ENCODE peak calls at places on chromosomes 7 and 10, in four cellular contexts. G is heart right ventricle, P is transverse colon, L is lower lobe of right lung. D is an unnamed sample.

GRCh38 chr10:48604408-48605263 is at the start of gene ARHGAP22:
- DNase-seq in L (peak; percentile 56), G (peak; percentile 74), P (peak; percentile 29), D (no peak)

GRCh38 chr7:388461-388960 is 98.5 kb downstream of the FOXL3 start:
- DNase-seq in P (no peak), G (peak; percentile 63), L (peak; percentile 87), D (peak; percentile 57)

GRCh38 chr10:114319406-114320248 is 80.6 kb downstream of the VWA2 start:
- DNase-seq in L (no peak), G (no peak), P (no peak), D (no peak)

GRCh38 chr7:46191776-46192175 is 270.7 kb upstream of the IGFBP3 start:
- DNase-seq in G (no peak), P (no peak), L (no peak), D (no peak)

GRCh38 chr7:107597582-107597916 is 17.5 kb downstream of the BCAP29 start:
- DNase-seq in L (no peak), G (no peak), P (no peak), D (no peak)

GRCh38 chr7:158454631-158455030 is 133.0 kb downstream of the PTPRN2 start:
- DNase-seq in G (no peak), L (no peak), P (no peak), D (no peak)

GRCh38 chr7:19107392-19108147 is 9.9 kb downstream of the TWIST1 start:
- DNase-seq in G (peak; percentile 18), L (no peak), P (no peak), D (no peak)

GRCh38 chr10:18224626-18225445 is 84.6 kb downstream of the CACNB2 start:
- DNase-seq in P (peak; percentile 31), L (no peak), G (no peak), D (no peak)

GRCh38 chr7:37287093-37287492 is 161.6 kb downstream of the ELMO1 start:
- DNase-seq in L (no peak), G (no peak), P (no peak), D (no peak)

GRCh38 chr7:30068117-30068516 is 39.9 kb downstream of the PLEKHA8 start:
- DNase-seq in L (no peak), G (no peak), P (no peak), D (no peak)

GRCh38 chr7:48078470-48078869 is 10.6 kb upstream of the UPP1 start:
- DNase-seq in G (no peak), P (peak; percentile 29), L (no peak), D (no peak)

GRCh38 chr10:89518876-89519842 is 16.2 kb downstream of the SLC16A12 start:
- DNase-seq in G (no peak), P (no peak), L (no peak), D (no peak)

GRCh38 chr7:131738066-131738465 is 181.6 kb upstream of the PODXL start:
- DNase-seq in G (no peak), P (no peak), L (no peak), D (no peak)

GRCh38 chr7:84506151-84506550 is 311.6 kb upstream of the SEMA3A start:
- DNase-seq in G (no peak), P (no peak), L (no peak), D (no peak)

GRCh38 chr7:20651960-20652544 is 36.6 kb downstream of the ABCB5 start:
- DNase-seq in P (no peak), G (no peak), L (no peak), D (no peak)

GRCh38 chr7:65037740-65038678 is 31.5 kb upstream of the ERV3-1 start:
- DNase-seq in G (peak; percentile 95), L (peak; percentile 94), P (peak; percentile 95), D (peak; percentile 98)

GRCh38 chr10:132434405-132435005 is 37.5 kb downstream of the PWWP2B start:
- DNase-seq in L (peak; percentile 87), P (no peak), G (peak; percentile 65), D (peak; percentile 84)

GRCh38 chr10:91607661-91608442 is 25.0 kb downstream of the PPP1R3C start:
- DNase-seq in G (no peak), P (no peak), L (no peak), D (no peak)

GRCh38 chr10:125159932-125160855 is at the start of gene CTBP2:
- DNase-seq in P (peak; percentile 59), G (peak; percentile 67), L (peak; percentile 66), D (peak; percentile 84)

GRCh38 chr10:132036887-132037675 is 28.7 kb upstream of the JAKMIP3 start:
- DNase-seq in G (peak; percentile 38), P (no peak), L (no peak), D (peak; percentile 32)

GRCh38 chr7:44638611-44639557 is 32.5 kb downstream of the OGDH start:
- DNase-seq in P (peak; percentile 88), L (peak; percentile 81), G (peak; percentile 57), D (peak; percentile 93)

GRCh38 chr7:132575987-132576722 is at the start of gene PLXNA4:
- DNase-seq in P (no peak), L (no peak), G (peak; percentile 25), D (peak; percentile 73)

GRCh38 chr7:100132697-100133137 is 6.0 kb downstream of the MBLAC1 start:
- DNase-seq in L (no peak), G (no peak), P (peak; percentile 76), D (no peak)

GRCh38 chr7:139673230-139673629 is 104.6 kb downstream of the HIPK2 start:
- DNase-seq in G (no peak), P (peak; percentile 35), L (no peak), D (no peak)

GRCh38 chr7:47100815-47101435 is 481.0 kb downstream of the TNS3 start:
- DNase-seq in G (peak; percentile 55), P (peak; percentile 66), L (peak; percentile 74), D (no peak)

GRCh38 chr10:15540729-15541128 is 169.6 kb upstream of the FAM171A1 start:
- DNase-seq in P (no peak), L (no peak), G (no peak), D (no peak)

GRCh38 chr7:73717991-73718405 is 1.5 kb downstream of the STX1A start:
- DNase-seq in L (no peak), G (no peak), P (peak; percentile 56), D (no peak)

GRCh38 chr10:100979821-100980272 is 7.5 kb downstream of the MRPL43 start:
- DNase-seq in P (no peak), L (no peak), G (no peak), D (peak; percentile 61)

GRCh38 chr10:86259901-86260562 is 106.6 kb downstream of the GRID1 start:
- DNase-seq in P (no peak), G (no peak), L (no peak), D (no peak)

DNA sequence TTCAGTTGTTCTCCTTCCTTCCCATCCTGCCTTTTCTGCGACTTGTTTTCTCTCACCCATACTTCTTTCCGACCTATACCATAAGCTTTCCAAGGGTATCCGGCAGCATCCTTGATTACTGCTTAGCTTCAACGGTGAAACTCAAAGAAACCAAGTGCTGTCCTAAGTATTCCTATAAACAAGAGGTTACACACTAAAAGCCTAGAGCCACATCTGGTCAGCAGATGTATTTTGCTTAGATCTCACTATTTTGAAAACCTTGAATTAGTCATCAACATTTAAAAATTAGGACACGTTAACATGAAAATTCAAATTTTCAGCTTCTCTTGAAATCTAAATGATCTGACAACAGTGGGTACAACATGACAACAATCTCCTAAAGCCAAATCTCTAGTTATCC is 20.0 kb downstream of the ARHGAP21 start:
- DNase-seq in G (no peak), P (no peak), L (no peak), D (no peak)
- H3K4me1 ChIP-seq in G (peaks cover 73% of the 10 kb centered on the region), P (peaks cover 32% of the 10 kb centered on the region), L (peaks cover 23% of the 10 kb centered on the region), D (peaks cover 6% of the 10 kb centered on the region)

GRCh38 chr10:124064158-124064603 is 29.2 kb downstream of the CHST15 start:
- DNase-seq in P (no peak), G (no peak), L (no peak), D (no peak)

GRCh38 chr10:124065382-124066155 is 27.8 kb downstream of the CHST15 start:
- DNase-seq in L (no peak), P (no peak), G (no peak), D (no peak)

GRCh38 chr10:124062390-124062789 is 31.0 kb downstream of the CHST15 start:
- DNase-seq in L (no peak), G (no peak), P (no peak), D (no peak)

GRCh38 chr10:124063736-124064135 is 29.7 kb downstream of the CHST15 start:
- DNase-seq in P (peak; percentile 47), L (no peak), G (no peak), D (no peak)

DNA sequence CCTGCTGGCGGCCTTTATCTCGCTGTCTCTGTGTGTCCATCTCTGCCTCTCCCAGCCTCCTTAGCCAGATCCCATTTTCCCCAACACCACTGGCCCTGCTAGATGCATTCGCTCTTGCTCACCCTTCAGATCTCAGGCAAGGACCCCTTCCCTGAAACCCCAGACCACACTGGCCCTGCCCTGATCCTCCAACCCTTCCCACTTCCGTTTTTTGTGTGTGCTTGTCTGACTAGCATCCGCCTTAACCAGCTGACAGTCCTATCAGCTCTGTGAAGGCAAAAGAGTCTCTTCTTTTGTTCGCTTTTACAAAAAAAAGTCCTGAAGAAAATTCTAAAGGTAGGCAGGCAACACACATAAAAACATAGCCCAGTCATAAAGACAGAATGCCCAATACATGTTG is 28.7 kb downstream of the CHST15 start:
- DNase-seq in L (no peak), G (no peak), P (no peak), D (no peak)
- H3K4me1 ChIP-seq in L (peaks cover 44% of the 10 kb centered on the region), G (peaks cover 19% of the 10 kb centered on the region), P (peaks cover 59% of the 10 kb centered on the region), D (peaks cover 6% of the 10 kb centered on the region)

DNA sequence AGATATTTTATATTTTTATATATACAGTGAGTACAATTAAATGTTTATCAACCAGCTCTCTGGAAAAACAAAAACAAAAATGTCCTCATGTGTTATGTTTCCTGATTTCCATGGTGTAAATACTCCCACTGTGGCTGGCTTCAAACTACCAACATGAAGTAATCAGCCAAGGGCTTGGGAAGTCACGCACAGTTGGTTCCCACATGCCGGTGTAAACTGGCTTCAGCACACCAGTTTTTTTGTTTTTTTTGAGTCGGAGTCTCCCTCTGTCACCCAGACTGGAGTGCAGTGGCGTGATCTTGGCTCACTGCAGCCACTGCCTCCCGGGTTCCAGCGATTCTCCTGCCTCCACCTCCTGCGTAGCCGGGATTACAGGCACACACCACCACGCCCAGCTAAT is 11.8 kb downstream of the OSBPL3 start:
- DNase-seq in G (no peak), L (no peak), P (no peak), D (peak; percentile 63)
- H3K4me1 ChIP-seq in G (peaks cover 11% of the 10 kb centered on the region), L (peaks cover 21% of the 10 kb centered on the region), P (peaks cover 16% of the 10 kb centered on the region), D (no peaks in the 10 kb centered on the region)

GRCh38 chr10:1573981-1574380 is 163.3 kb downstream of the ADARB2 start:
- DNase-seq in P (no peak), L (no peak), G (no peak), D (peak; percentile 47)

GRCh38 chr10:1570652-1571051 is 166.7 kb downstream of the ADARB2 start:
- DNase-seq in L (no peak), G (no peak), P (no peak), D (peak; percentile 49)

GRCh38 chr10:1572519-1573333 is 164.6 kb downstream of the ADARB2 start:
- DNase-seq in P (no peak), G (no peak), L (no peak), D (peak; percentile 23)

GRCh38 chr10:1573334-1573969 is 163.9 kb downstream of the ADARB2 start:
- DNase-seq in P (no peak), G (no peak), L (no peak), D (peak; percentile 50)

DNA sequence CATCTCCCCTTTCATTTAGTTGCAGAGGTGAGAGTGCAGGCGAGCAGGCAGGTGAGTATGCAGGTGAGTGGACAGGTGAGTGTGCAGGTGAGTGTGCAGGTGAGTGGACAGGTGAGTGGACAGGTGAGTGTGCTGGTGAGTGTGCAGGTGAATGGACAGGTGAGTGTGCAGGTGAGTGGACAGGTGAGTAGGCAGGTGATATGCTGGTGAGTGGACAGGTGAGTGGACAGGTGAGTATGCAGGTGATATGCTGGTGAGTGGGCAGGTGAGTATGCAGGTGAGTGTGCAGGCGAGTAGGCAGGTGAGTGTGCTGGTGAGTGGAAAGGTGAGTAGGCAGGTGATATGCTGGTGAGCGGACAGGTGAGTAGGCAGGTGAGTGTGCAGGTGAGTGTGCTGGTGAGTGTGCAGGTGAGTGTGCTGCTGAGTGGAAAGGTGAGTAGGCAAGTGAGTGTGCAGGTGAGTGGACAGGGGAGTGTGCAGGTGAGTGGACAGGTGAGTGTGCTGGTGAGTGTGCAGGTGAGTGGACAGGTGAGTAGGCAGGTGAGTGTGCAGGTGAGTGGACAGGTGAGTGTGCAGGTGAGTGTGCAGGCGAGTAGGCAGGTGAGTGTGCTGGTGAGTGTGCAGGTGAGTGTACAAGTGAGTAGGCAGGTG is 165.6 kb downstream of the ADARB2 start:
- DNase-seq in G (no peak), L (no peak), P (no peak), D (no peak)
- H3K4me1 ChIP-seq in G (no peaks in the 10 kb centered on the region), L (no peaks in the 10 kb centered on the region), P (no peaks in the 10 kb centered on the region), D (no peaks in the 10 kb centered on the region)

D was measured in kidney.